ENCODE peak calls at places on chromosomes 13 and 19, in four cellular contexts. X is GM12878, K is K562, L is SK-N-SH. C is an unnamed sample.

GRCh38 chr19:35560271-35560670 is 3.2 kb downstream of the ATP4A start:
- DNase-seq in X (no peak), K (no peak), L (no peak), C (no peak)

GRCh38 chr13:104163866-104164630 is 1097.8 kb upstream of the SLC10A2 start:
- DNase-seq in X (no peak), K (no peak), L (no peak), C (no peak)

GRCh38 chr19:39951686-39952085 is 17.3 kb upstream of the FCGBP start:
- DNase-seq in K (no peak), X (no peak), L (no peak), C (no peak)

GRCh38 chr19:611506-611869 is 21.8 kb downstream of the HCN2 start:
- DNase-seq in K (no peak), X (no peak), L (no peak), C (no peak)

GRCh38 chr13:32023096-32023495 is 8.5 kb upstream of the FRY start:
- DNase-seq in X (no peak), K (no peak), L (no peak), C (no peak)

GRCh38 chr13:98143601-98144500 is 957 bp downstream of the FARP1 start:
- DNase-seq in K (no peak), L (peak), X (no peak), C (no peak)

GRCh38 chr19:2051771-2052704 is 994 bp upstream of the MKNK2 start:
- DNase-seq in K (no peak), X (peak), L (no peak), C (no peak)

GRCh38 chr19:41997851-41998229 is 3.8 kb upstream of the ATP1A3 start:
- DNase-seq in X (no peak), K (no peak), L (peak), C (no peak)

GRCh38 chr13:42653694-42654093 is 79.7 kb downstream of the TNFSF11 start:
- DNase-seq in K (no peak), L (no peak), X (no peak), C (no peak)

GRCh38 chr13:24454100-24454499 is 58.5 kb downstream of the PARP4 start:
- DNase-seq in L (no peak), X (no peak), K (no peak), C (no peak)

GRCh38 chr19:41422456-41422855 is 4.7 kb downstream of the B3GNT8 start:
- DNase-seq in X (no peak), K (no peak), L (no peak), C (no peak)

GRCh38 chr13:93151277-93151676 is 75.3 kb upstream of the GPC6 start:
- DNase-seq in L (no peak), X (no peak), K (no peak), C (no peak)

GRCh38 chr19:35710784-35711723 is 6.7 kb downstream of the ZBTB32 start:
- DNase-seq in X (peak), K (no peak), L (no peak), C (no peak)

GRCh38 chr19:1321539-1321938 is 35.9 kb downstream of the EFNA2 start:
- DNase-seq in K (no peak), L (no peak), X (no peak), C (no peak)

GRCh38 chr13:110456550-110456949 is 105.0 kb downstream of the RAB20 start:
- DNase-seq in X (no peak), K (no peak), L (no peak), C (no peak)
- TF ChIP-seq NFIC in X (no peak), K (no peak), L (no peak), C (no peak)

DNA sequence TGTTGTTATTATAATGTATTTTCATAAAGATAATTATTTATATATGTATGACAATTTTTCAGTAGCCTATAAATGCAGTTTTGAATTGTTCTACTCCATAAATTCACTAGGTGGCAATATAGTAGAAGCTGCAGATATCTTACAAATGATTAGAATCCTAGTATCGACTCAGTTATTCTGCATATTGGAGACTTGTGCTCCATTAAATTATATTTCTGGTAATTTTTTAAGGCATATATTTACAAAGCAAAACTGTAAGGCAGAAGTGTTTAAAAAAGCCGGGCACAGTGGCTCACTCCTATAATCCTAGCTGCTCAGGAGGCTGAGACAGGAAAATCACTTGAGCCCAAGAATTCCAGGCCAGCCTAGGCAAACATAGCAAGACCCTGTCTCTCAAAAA is 58.7 kb downstream of the DPY19L3 start:
- DNase-seq in X (no peak), K (no peak), L (peak), C (no peak)
- TF ChIP-seq NFIC in X (no peak), K (no peak), L (no peak), C (no peak)

GRCh38 chr19:15296841-15297415 is 35.4 kb downstream of the BRD4 start:
- DNase-seq in K (no peak), X (no peak), L (no peak), C (peak)

GRCh38 chr19:15293751-15294505 is 38.4 kb downstream of the BRD4 start:
- DNase-seq in X (no peak), L (peak), K (no peak), C (no peak)

GRCh38 chr19:15296353-15296752 is 36.0 kb downstream of the BRD4 start:
- DNase-seq in K (no peak), X (no peak), L (peak), C (no peak)

GRCh38 chr19:15292847-15293582 is 39.3 kb downstream of the BRD4 start:
- DNase-seq in L (no peak), K (no peak), X (no peak), C (no peak)

DNA sequence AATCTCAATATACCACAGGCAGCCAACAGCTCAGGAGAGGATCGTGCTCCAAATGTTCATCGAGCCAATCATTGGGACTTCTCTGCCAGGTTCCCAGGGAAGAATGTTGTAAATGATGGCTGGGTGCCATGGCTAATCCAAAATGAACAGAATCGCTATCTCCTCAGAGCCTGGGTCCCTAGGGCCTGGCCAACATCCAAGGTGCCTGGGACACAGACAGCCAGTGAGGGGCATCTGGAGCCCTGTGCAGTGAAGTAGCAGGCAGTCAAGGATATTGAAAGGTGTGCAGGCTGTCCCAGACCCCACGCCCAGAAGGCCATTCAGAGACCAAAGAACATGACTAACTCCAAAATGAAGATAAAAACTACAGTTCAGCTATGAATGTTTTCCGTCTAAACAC is 37.7 kb downstream of the BRD4 start:
- DNase-seq in K (no peak), L (peak), X (no peak), C (no peak)
- TF ChIP-seq NFIC in K (peak), L (peak), X (no peak), C (no peak)

GRCh38 chr13:113763961-113764792 is 5.2 kb downstream of the TMEM255B start:
- DNase-seq in X (no peak), K (no peak), L (no peak), C (no peak)

GRCh38 chr13:113766035-113766800 is 7.2 kb downstream of the TMEM255B start:
- DNase-seq in X (no peak), L (no peak), K (no peak), C (no peak)

GRCh38 chr13:113767366-113767765 is 8.3 kb downstream of the TMEM255B start:
- DNase-seq in K (no peak), X (no peak), L (no peak), C (no peak)

GRCh38 chr13:113764793-113765190 is 5.8 kb downstream of the TMEM255B start:
- DNase-seq in K (no peak), L (no peak), X (no peak), C (no peak)

GRCh38 chr13:113765241-113765910 is 6.3 kb downstream of the TMEM255B start:
- DNase-seq in X (no peak), L (no peak), K (peak), C (no peak)
- TF ChIP-seq NFIC in X (no peak), L (no peak), K (no peak), C (no peak)